ENCODE peak calls at places on chromosome 5, in nine cellular contexts. O, M, S, H, R, G, W, N and K are unnamed samples.

GRCh38 chr5:82277613-82277986 is 554 bp downstream of the RPS23 start:
- DNase-seq in M (no peak), O (no peak), H (no peak), R (no peak), S (no peak), W (no peak), N (no peak), G (no peak), K (no peak)

GRCh38 chr5:115246361-115246991 is 16.2 kb downstream of the PGGT1B start:
- DNase-seq in N (peak), S (peak), M (no peak), O (no peak), W (no peak), H (peak), R (peak), G (no peak), K (no peak)

GRCh38 chr5:3382782-3383181 is 212.8 kb upstream of the IRX1 start:
- DNase-seq in S (no peak), G (no peak), W (no peak), O (no peak), N (no peak), R (no peak), H (no peak), M (no peak), K (no peak)

GRCh38 chr5:149387982-149388381 is 8.9 kb upstream of the IL17B start:
- DNase-seq in G (no peak), M (peak), R (no peak), S (peak), H (no peak), W (peak), O (no peak), N (no peak), K (no peak)

GRCh38 chr5:176887252-176887849 is 11.8 kb downstream of the HK3 start:
- DNase-seq in O (no peak), H (no peak), N (no peak), G (peak), S (no peak), M (peak), R (no peak), W (no peak), K (no peak)

GRCh38 chr5:172533399-172534228 is 79.3 kb upstream of the SH3PXD2B start:
- DNase-seq in H (no peak), G (peak), W (no peak), R (no peak), M (peak), S (no peak), N (no peak), O (no peak), K (peak)

GRCh38 chr5:68738841-68739240 is 355.0 kb upstream of the SLC30A5 start:
- DNase-seq in W (no peak), S (no peak), R (no peak), H (no peak), M (no peak), O (no peak), G (no peak), N (no peak), K (no peak)

GRCh38 chr5:56481147-56481997 is 248.2 kb upstream of the ANKRD55 start:
- DNase-seq in N (peak), W (peak), O (peak), G (peak), M (peak), R (no peak), H (peak), S (peak), K (peak)

GRCh38 chr5:6812800-6813731 is 99.8 kb downstream of the TENT4A start:
- DNase-seq in W (peak), O (peak), M (no peak), N (peak), R (no peak), G (no peak), H (no peak), S (peak), K (peak)

GRCh38 chr5:54229041-54229780 is 81.2 kb downstream of the ARL15 start:
- DNase-seq in N (peak), R (peak), W (peak), H (peak), O (peak), M (peak), S (peak), G (peak), K (peak)

GRCh38 chr5:14165375-14166091 is 22.4 kb downstream of the TRIO start:
- DNase-seq in H (peak), M (no peak), N (peak), G (no peak), S (peak), O (no peak), W (no peak), R (peak), K (no peak)

GRCh38 chr5:7471710-7472109 is 75.8 kb downstream of the ADCY2 start:
- DNase-seq in S (no peak), W (no peak), R (no peak), H (no peak), M (no peak), N (no peak), G (no peak), O (no peak), K (no peak)

GRCh38 chr5:139391570-139392323 is 2.0 kb upstream of the MZB1 start:
- DNase-seq in W (no peak), R (peak), H (no peak), G (no peak), M (no peak), S (peak), O (no peak), N (peak), K (no peak)

GRCh38 chr5:142508027-142508426 is 177.9 kb downstream of the FGF1 start:
- DNase-seq in H (peak), O (no peak), G (no peak), R (no peak), M (no peak), N (no peak), S (no peak), W (no peak), K (no peak)

GRCh38 chr5:30401479-30402058 is 791.9 kb upstream of the CDH6 start:
- DNase-seq in W (peak), O (peak), N (peak), M (no peak), S (peak), G (no peak), R (peak), H (no peak), K (no peak)

GRCh38 chr5:5979761-5980570 is 398.4 kb downstream of the MED10 start:
- DNase-seq in H (no peak), G (no peak), S (no peak), N (no peak), M (no peak), O (no peak), W (no peak), R (no peak), K (no peak)

GRCh38 chr5:53994148-53994547 is 316.2 kb downstream of the ARL15 start:
- DNase-seq in W (no peak), O (no peak), M (no peak), N (peak), R (no peak), H (no peak), G (no peak), S (peak), K (no peak)

GRCh38 chr5:90548069-90548593 is 10.5 kb upstream of the ADGRV1 start:
- DNase-seq in R (peak), W (no peak), G (no peak), S (no peak), N (peak), H (no peak), M (no peak), O (no peak), K (no peak)

DNA sequence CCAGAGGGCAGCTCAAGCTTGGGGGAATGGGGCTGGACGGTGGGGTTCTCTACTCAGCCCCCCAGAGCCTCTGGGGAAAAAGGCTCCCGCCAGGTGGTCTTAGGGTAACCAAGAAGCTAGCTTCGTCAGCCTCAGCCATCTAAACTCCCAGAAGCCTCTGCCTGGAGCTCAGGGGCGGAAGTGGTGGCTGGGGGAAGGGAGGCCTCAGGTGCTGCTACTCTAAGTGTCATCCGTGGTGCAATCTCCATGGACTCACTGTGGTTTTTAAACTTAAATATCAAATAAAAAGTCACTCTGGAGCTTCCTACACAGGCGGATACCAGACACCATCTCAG is 748 bp downstream of the DOCK2 start:
- DNase-seq in O (no peak), W (no peak), R (no peak), H (no peak), S (no peak), M (no peak), N (peak), G (peak), K (no peak)
- TF ChIP-seq POLR2A in O (no peak), W (no peak), R (no peak), H (no peak), S (no peak), M (no peak), N (peak), G (no peak), K (no peak)

DNA sequence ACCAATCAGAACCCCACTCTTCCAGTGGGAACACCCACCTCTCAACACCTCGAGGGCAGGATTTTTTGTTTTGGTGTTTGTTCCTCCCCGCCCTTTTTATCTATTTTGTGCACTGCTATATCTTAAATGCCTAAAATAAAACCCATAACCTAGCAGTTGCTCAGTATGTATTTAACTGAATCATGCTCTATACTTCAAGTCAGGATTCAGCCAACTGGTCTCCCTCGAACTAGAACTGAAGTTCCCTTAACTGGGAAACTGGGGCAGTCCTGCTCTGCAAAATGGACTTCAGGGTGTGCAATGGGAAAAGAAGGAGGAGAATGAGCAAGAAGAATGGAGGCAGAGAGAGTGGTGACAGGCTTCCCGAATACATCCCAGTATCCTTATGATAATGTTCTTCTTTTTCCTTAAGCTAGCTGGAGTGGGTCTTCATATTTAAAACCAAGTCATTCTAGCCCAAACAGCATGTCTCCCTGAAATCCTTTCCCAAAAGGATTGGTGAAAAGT is 20.9 kb upstream of the CPEB4 start:
- DNase-seq in W (no peak), M (no peak), N (no peak), G (no peak), H (no peak), R (no peak), O (no peak), S (no peak), K (no peak)
- H3K4me3 ChIP-seq in W (no peak), M (no peak), N (peak), G (no peak), H (no peak), R (no peak), O (no peak), S (no peak), K (no peak)

GRCh38 chr5:109907751-109908150 is 218.0 kb downstream of the MAN2A1 start:
- DNase-seq in N (no peak), O (peak), H (no peak), S (peak), R (no peak), M (no peak), G (no peak), W (no peak), K (no peak)

GRCh38 chr5:109910874-109911273 is 221.1 kb downstream of the MAN2A1 start:
- DNase-seq in M (no peak), N (no peak), W (no peak), R (no peak), H (no peak), S (no peak), G (no peak), O (no peak), K (no peak)

GRCh38 chr5:109907189-109907588 is 217.5 kb downstream of the MAN2A1 start:
- DNase-seq in R (no peak), H (no peak), N (no peak), W (no peak), G (no peak), O (peak), M (no peak), S (no peak), K (no peak)

GRCh38 chr5:109914906-109915305 is 225.2 kb downstream of the MAN2A1 start:
- DNase-seq in N (no peak), H (no peak), S (no peak), O (no peak), W (no peak), M (no peak), R (no peak), G (no peak), K (no peak)

DNA sequence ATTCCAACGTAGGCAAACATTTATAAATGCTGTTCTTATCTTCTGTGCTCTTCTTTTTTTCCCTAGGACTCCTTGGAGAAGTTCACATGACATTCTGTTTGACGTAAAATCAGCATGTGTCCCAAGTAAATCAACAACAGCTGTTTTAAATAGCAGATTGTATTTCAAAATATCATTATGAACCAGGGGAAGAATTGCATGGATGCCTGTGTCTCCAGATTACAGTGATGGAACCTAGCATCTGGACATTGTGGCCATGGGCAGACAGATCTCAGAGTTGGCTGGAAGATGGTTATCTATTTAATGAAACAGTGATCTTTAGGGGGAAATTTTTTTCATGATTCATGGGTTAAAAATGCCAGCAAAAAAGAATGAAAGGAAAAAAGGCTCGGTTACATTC is 222.0 kb downstream of the MAN2A1 start:
- DNase-seq in M (no peak), O (no peak), H (no peak), N (no peak), R (no peak), W (no peak), S (peak), G (no peak), K (no peak)
- TF ChIP-seq POLR2A in M (no peak), O (no peak), H (no peak), N (no peak), R (no peak), W (no peak), S (no peak), G (no peak), K (no peak)

GRCh38 chr5:71588533-71588885 is 1.4 kb downstream of the MCCC2 start:
- DNase-seq in W (no peak), R (no peak), M (no peak), N (no peak), O (no peak), G (no peak), S (no peak), H (no peak), K (no peak)
- H3K4me3 ChIP-seq in W (no peak), R (no peak), M (no peak), N (peak), O (no peak), G (peak), S (no peak), H (no peak), K (no peak)

GRCh38 chr5:112419596-112420110 is 576 bp upstream of the EPB41L4A start:
- DNase-seq in H (peak), W (no peak), S (no peak), G (peak), O (peak), R (peak), M (peak), N (no peak), K (peak)
- TF ChIP-seq POLR2A in H (peak), W (no peak), S (no peak), G (no peak), O (no peak), R (no peak), M (no peak), N (no peak), K (no peak)